ENCODE peak calls at places on chromosome 18, in four cellular contexts. Q is stomach, E is heart left ventricle, F is neural progenitor cell. T is an unnamed sample.

GRCh38 chr18:46920067-46920466 is 2.7 kb downstream of the KATNAL2 start:
- DNase-seq in E (no peak), Q (peak), F (no peak), T (no peak)

GRCh38 chr18:59220784-59221765 is 1.1 kb downstream of the GRP start:
- DNase-seq in Q (no peak), F (peak), E (no peak), T (peak)

GRCh38 chr18:44601447-44601846 is 79.2 kb upstream of the SETBP1 start:
- DNase-seq in E (no peak), Q (no peak), F (no peak), T (peak)

GRCh38 chr18:56515522-56515921 is 122.9 kb downstream of the TXNL1 start:
- DNase-seq in Q (no peak), F (no peak), E (no peak), T (no peak)

GRCh38 chr18:70176537-70176936 is 28.9 kb downstream of the RTTN start:
- DNase-seq in F (no peak), Q (no peak), E (no peak), T (no peak)

GRCh38 chr18:31042391-31043181 is at the start of gene DSC3:
- DNase-seq in F (peak), E (no peak), Q (no peak), T (peak)

GRCh38 chr18:61034581-61034980 is 298.6 kb upstream of the CDH20 start:
- DNase-seq in Q (no peak), F (no peak), E (no peak), T (no peak)

GRCh38 chr18:72041313-72042032 is 502.7 kb downstream of the CBLN2 start:
- DNase-seq in Q (no peak), E (no peak), F (peak), T (no peak)

GRCh38 chr18:48790869-48791635 is 159.7 kb downstream of the SMAD7 start:
- DNase-seq in Q (no peak), F (no peak), E (peak), T (no peak)

GRCh38 chr18:68676913-68677312 is 38.0 kb downstream of the TMX3 start:
- DNase-seq in F (no peak), E (no peak), Q (no peak), T (no peak)

GRCh38 chr18:56823986-56824385 is 172.8 kb downstream of the WDR7 start:
- DNase-seq in E (no peak), F (no peak), Q (no peak), T (peak)

GRCh38 chr18:2240311-2240705 is 331.0 kb downstream of the METTL4 start:
- DNase-seq in E (no peak), Q (no peak), F (no peak), T (no peak)

GRCh38 chr18:7567487-7568425 is 640 bp downstream of the PTPRM start:
- DNase-seq in F (peak), Q (peak), E (peak), T (peak)

GRCh38 chr18:2846638-2847340 is at the start of gene EMILIN2:
- DNase-seq in F (peak), E (peak), Q (peak), T (peak)

GRCh38 chr18:34773961-34774754 is 64.1 kb downstream of the DTNA start:
- DNase-seq in F (no peak), E (peak), Q (peak), T (peak)

GRCh38 chr18:27632706-27633105 is 447.6 kb upstream of the CHST9 start:
- DNase-seq in F (no peak), Q (no peak), E (no peak), T (no peak)

GRCh38 chr18:3620146-3621119 is 170.5 kb downstream of the TGIF1 start:
- DNase-seq in Q (peak), E (no peak), F (no peak), T (no peak)

GRCh38 chr18:68498185-68498584 is 216.7 kb downstream of the TMX3 start:
- DNase-seq in F (no peak), E (no peak), Q (no peak), T (no peak)

GRCh38 chr18:45621068-45621511 is 5.8 kb downstream of the SLC14A2 start:
- DNase-seq in F (peak), E (peak), Q (no peak), T (peak)

GRCh38 chr18:45760443-45761036 is 36.6 kb downstream of the SLC14A1 start:
- DNase-seq in Q (no peak), E (no peak), F (peak), T (no peak)

GRCh38 chr18:6401687-6402086 is 13.0 kb downstream of the L3MBTL4 start:
- DNase-seq in E (no peak), F (peak), Q (no peak), T (no peak)

GRCh38 chr18:54647176-54647575 is 56.1 kb downstream of the DYNAP start:
- DNase-seq in E (no peak), Q (no peak), F (peak), T (peak)

GRCh38 chr18:25798026-25798537 is 292.3 kb downstream of the SS18 start:
- DNase-seq in F (no peak), Q (no peak), E (no peak), T (no peak)

DNA sequence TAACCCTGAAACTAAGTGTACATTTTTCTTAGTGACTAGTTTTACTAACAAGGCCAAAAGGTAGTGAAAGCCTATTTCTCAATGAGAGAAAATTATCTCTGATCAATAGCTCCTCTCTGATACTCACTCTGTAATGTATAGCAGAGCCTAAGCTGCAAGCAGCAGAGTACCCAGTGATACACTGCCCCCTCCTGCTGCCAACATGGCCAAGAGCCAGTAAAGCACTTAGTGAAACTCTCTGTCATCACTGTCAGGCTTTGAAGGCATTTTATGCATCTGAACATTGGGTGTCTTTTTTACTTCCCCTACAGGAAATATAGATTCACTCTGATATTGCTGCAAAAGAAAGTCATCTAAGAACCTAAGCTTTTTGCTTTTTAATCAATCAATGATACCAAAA is 784.1 kb upstream of the CDH7 start:
- DNase-seq in F (peak), Q (no peak), E (no peak), T (no peak)
- TF ChIP-seq CTCF in F (peak), Q (no peak), E (no peak), T (no peak)

GRCh38 chr18:9019135-9019534 is 83.4 kb upstream of the NDUFV2 start:
- DNase-seq in F (no peak), E (no peak), Q (no peak), T (no peak)

GRCh38 chr18:9015689-9016088 is 86.8 kb upstream of the NDUFV2 start:
- DNase-seq in E (no peak), Q (no peak), F (no peak), T (no peak)

GRCh38 chr18:9017900-9018217 is 84.6 kb upstream of the NDUFV2 start:
- DNase-seq in E (no peak), Q (no peak), F (no peak), T (peak)

GRCh38 chr18:9017170-9017899 is 85.2 kb upstream of the NDUFV2 start:
- DNase-seq in Q (peak), F (peak), E (peak), T (peak)

GRCh38 chr18:9016819-9017169 is 85.7 kb upstream of the NDUFV2 start:
- DNase-seq in Q (no peak), F (no peak), E (no peak), T (no peak)
- H3K4me3 ChIP-seq in Q (peak), F (no peak), E (peak), T (no peak)

GRCh38 chr18:75687626-75688025 is 260.1 kb upstream of the SMIM21 start:
- DNase-seq in E (no peak), F (no peak), Q (no peak), T (no peak)

GRCh38 chr18:75694292-75694691 is 266.8 kb upstream of the SMIM21 start:
- DNase-seq in F (no peak), Q (no peak), E (no peak), T (no peak)

GRCh38 chr18:75691483-75691882 is 264.0 kb upstream of the SMIM21 start:
- DNase-seq in F (no peak), Q (no peak), E (no peak), T (no peak)
- TF ChIP-seq CTCF in F (peak), Q (no peak), E (no peak), T (no peak)

GRCh38 chr18:79218605-79219195 is 149.5 kb downstream of the ATP9B start:
- DNase-seq in E (no peak), F (no peak), Q (no peak), T (no peak)
- H3K4me3 ChIP-seq in E (no peak), F (no peak), Q (no peak), T (no peak)

GRCh38 chr18:9008709-9009635 is 93.5 kb upstream of the NDUFV2 start:
- DNase-seq in F (no peak), E (no peak), Q (peak), T (no peak)

GRCh38 chr18:9011431-9011830 is 91.1 kb upstream of the NDUFV2 start:
- DNase-seq in Q (no peak), F (no peak), E (no peak), T (no peak)

GRCh38 chr18:9008203-9008708 is 94.2 kb upstream of the NDUFV2 start:
- DNase-seq in E (no peak), F (no peak), Q (no peak), T (no peak)

GRCh38 chr18:9013926-9014373 is 88.5 kb upstream of the NDUFV2 start:
- DNase-seq in F (no peak), E (no peak), Q (no peak), T (no peak)

DNA sequence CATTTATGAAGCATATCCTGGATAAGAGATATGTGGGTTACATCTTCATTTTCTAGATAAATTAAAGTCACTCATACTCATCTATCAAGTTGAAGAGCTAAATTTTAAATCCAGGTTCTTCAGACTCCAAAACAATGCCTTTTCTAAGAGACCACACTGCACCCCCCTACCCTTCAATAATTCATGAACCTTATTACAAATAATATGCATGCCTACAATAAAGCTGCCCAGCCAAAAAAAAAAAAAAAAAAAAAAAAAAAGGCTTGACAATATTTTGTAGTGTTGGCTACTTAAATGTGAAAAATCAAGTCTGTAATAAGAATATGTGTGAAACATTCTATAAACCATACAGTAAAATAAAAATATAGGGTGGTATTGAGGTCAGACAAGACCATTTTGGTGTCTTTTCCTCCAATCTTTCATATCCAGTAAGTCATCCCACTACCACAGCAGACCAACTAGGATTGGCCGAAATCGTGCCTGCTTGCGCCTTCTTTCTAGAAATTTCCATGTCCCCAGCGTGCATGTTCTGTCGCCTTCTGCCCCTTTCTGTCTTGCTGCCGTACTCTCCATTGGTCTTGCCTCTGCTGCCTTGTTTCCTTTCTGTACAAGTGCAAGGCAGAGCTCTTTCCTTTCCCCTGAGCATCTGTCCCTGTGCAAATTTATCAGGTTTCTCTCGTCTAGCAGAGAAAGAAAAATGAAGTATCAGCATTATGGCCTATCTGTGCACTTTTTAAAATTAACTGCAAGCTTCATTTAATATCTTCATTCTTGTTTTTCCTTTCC is 92.6 kb upstream of the NDUFV2 start:
- DNase-seq in F (no peak), Q (no peak), E (no peak), T (no peak)
- TF ChIP-seq CTCF in F (no peak), Q (no peak), E (no peak), T (no peak)

GRCh38 chr18:80012714-80013113 is 21.5 kb upstream of the RBFA start:
- DNase-seq in E (no peak), Q (no peak), F (no peak), T (no peak)

GRCh38 chr18:80006726-80007125 is 18.4 kb upstream of the TXNL4A start:
- DNase-seq in F (no peak), Q (no peak), E (no peak), T (no peak)

GRCh38 chr18:80009661-80010550 is 21.5 kb upstream of the TXNL4A start:
- DNase-seq in F (no peak), E (peak), Q (peak), T (peak)

GRCh38 chr18:80004600-80005342 is 16.4 kb upstream of the TXNL4A start:
- DNase-seq in F (no peak), E (no peak), Q (no peak), T (no peak)

DNA sequence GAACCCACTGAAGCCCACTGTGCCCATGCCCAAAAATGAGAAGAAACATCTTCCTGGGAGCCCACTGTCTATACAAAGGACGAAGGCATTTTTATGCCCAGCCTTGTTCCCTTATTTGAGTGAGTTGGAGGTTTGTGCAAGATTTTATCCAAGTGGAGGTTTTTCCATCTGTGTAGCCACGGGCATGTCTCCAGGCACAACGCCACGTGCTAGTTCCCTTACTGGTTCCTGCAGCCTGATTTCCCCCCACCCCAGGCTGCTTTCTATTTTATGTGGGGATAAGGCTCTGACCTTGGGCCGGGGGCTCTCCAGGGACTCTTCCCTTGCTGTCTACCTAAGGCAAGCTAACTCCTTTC is 22.2 kb upstream of the TXNL4A start:
- DNase-seq in E (no peak), Q (no peak), F (no peak), T (no peak)
- H3K4me3 ChIP-seq in E (no peak), Q (no peak), F (no peak), T (no peak)

GRCh38 chr18:32881009-32881408 is 108.2 kb upstream of the KLHL14 start:
- DNase-seq in F (no peak), E (no peak), Q (no peak), T (no peak)
- TF ChIP-seq CTCF in F (no peak), E (no peak), Q (no peak), T (no peak)

DNA sequence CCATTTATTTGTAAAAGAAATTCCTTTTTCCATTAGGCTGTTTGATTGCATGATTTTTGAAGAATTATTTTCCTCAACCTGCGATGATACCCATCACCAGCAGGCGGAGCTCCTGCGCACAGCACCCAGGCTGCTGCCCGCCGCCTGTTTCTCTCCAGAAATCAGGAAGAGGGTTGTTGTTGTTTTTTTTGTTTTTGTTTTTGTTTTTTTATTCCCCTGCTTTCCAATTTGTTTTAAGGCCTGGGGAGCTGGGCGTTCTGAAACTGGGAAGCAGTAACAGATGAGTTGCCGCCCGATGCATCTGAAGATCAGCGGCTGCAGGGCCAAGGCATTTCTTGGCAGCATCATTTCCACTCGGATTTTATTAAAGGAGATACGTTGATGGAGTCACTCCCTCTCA is 132.1 kb downstream of the MBP start:
- DNase-seq in Q (peak), F (peak), E (peak), T (peak)
- H3K4me3 ChIP-seq in Q (no peak), F (no peak), E (no peak), T (no peak)

GRCh38 chr18:22559414-22560282 is 141.9 kb upstream of the CTAGE1 start:
- DNase-seq in F (peak), E (peak), Q (peak), T (peak)
- TF ChIP-seq CTCF in F (no peak), E (peak), Q (no peak), T (peak)

GRCh38 chr18:13279181-13280065 is 60.9 kb downstream of the LDLRAD4 start:
- DNase-seq in E (no peak), Q (no peak), F (no peak), T (no peak)
- H3K4me3 ChIP-seq in E (no peak), Q (no peak), F (no peak), T (no peak)

T was measured in epithelial cell of esophagus.